ENCODE peak calls at places on chromosome 14, in five cellular contexts. A is HepG2, Z is H1, M is K562, R is GM12878. Y is an unnamed sample.
A peak's percentile ranks its signal among the peaks of the same experiment; 100 is the strongest.

GRCh38 chr14:26887842-26888241 is 290.0 kb upstream of the NOVA1 start:
- DNase-seq in A (no peak), Z (no peak), M (no peak), R (no peak), Y (no peak)

GRCh38 chr14:39739796-39740195 is 307.6 kb upstream of the FBXO33 start:
- DNase-seq in A (no peak), Z (no peak), M (no peak), R (no peak), Y (no peak)

GRCh38 chr14:77542349-77543239 is 44.0 kb upstream of the ISM2 start:
- DNase-seq in A (no peak), Z (no peak), M (no peak), R (no peak), Y (no peak)

GRCh38 chr14:36690301-36691020 is 28.8 kb downstream of the PAX9 start:
- DNase-seq in A (no peak), Z (no peak), M (no peak), R (no peak), Y (no peak)

GRCh38 chr14:22448035-22448904 is 140.8 kb downstream of the DAD1 start:
- DNase-seq in A (no peak), Z (no peak), M (no peak), R (no peak), Y (no peak)

GRCh38 chr14:31696378-31696777 is 135.2 kb downstream of the NUBPL start:
- DNase-seq in A (no peak), Z (no peak), M (no peak), R (no peak), Y (no peak)

GRCh38 chr14:21913759-21914158 is 240.1 kb upstream of the OR4E1 start:
- DNase-seq in A (peak; percentile 90), Z (peak; percentile 38), M (peak; percentile 27), R (peak; percentile 8), Y (peak; percentile 97)

GRCh38 chr14:92122351-92122677 is 545 bp downstream of the CPSF2 start:
- DNase-seq in A (peak; percentile 18), Z (no peak), M (no peak), R (no peak), Y (peak; percentile 52)

GRCh38 chr14:75811862-75812505 is 150.9 kb downstream of the TTLL5 start:
- DNase-seq in A (no peak), Z (no peak), M (no peak), R (no peak), Y (peak; percentile 53)

GRCh38 chr14:64640839-64641238 is 63.4 kb upstream of the PLEKHG3 start:
- DNase-seq in A (no peak), Z (no peak), M (no peak), R (no peak), Y (no peak)

GRCh38 chr14:99571303-99571986 is 32.6 kb downstream of the CCDC85C start:
- DNase-seq in A (no peak), Z (no peak), M (no peak), R (no peak), Y (no peak)

GRCh38 chr14:34713681-34714319 is 593 bp downstream of the CFL2 start:
- DNase-seq in A (peak; percentile 55), Z (no peak), M (peak; percentile 7), R (no peak), Y (peak; percentile 33)

GRCh38 chr14:22084393-22085281 is 411.0 kb upstream of the OR4E1 start:
- DNase-seq in A (peak; percentile 76), Z (no peak), M (peak; percentile 10), R (peak; percentile 8), Y (peak; percentile 83)

GRCh38 chr14:100336618-100337530 is 13.7 kb downstream of the SLC25A47 start:
- DNase-seq in A (no peak), Z (no peak), M (no peak), R (no peak), Y (no peak)

GRCh38 chr14:53384073-53384472 is 230.9 kb upstream of the DDHD1 start:
- DNase-seq in A (no peak), Z (no peak), M (no peak), R (no peak), Y (no peak)

GRCh38 chr14:90715495-90715894 is 100.7 kb downstream of the TTC7B start:
- DNase-seq in A (no peak), Z (no peak), M (no peak), R (no peak), Y (no peak)

DNA sequence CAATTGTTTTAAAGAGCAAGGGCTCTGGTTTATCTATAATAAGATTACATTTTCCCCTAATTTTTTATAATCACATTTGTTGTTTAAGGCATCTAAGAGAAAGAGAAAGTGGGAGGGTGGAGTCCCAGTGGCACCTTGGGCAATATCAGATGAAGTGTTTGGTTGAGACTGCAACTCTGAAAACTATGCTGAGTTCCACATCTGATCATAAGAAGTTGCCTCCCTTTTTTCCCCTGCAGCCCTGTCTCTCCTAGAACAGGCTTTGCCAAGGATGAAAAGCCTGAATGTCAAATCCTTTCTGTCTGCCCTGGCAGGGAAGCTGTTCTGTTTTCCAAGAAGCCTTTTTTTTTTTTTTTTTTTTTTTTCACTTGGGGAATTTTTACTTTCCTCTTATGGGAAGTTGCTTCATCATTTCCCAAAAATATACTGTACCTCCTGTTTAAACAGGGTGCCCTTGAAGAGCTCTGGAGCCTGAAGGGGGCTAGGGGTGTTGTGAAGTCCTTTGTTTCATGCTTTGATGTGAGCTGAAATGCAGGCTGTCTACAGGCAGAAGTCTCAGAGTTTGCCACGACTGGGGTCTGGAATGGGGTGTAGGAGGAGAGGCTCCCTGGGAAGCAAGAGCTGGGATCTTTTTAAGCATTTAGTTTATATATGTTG is 71.3 kb downstream of the SUSD6 start:
- DNase-seq in A (peak; percentile 46), Z (no peak), M (no peak), R (no peak), Y (no peak)
- H3K4me3 ChIP-seq in A (no peak overlapping the region), Z (no peak overlapping the region), M (no peak overlapping the region), R (no peak overlapping the region), Y (no peak overlapping the region)

GRCh38 chr14:95892142-95892541 is 15.5 kb downstream of the TUNAR start:
- DNase-seq in A (no peak), Z (no peak), M (no peak), R (no peak), Y (no peak)
- TF ChIP-seq CREB1 in A (no peak), Z (no peak), M (no peak), R (no peak), Y (no peak)

GRCh38 chr14:23568021-23568599 is 519 bp upstream of the AP1G2 start:
- DNase-seq in A (no peak), Z (no peak), M (no peak), R (no peak), Y (no peak)
- H2AFZ ChIP-seq in A (no peak overlapping the region), Z (no peak overlapping the region), M (peak overlapping the region; percentile 97), R (peak overlapping the region; percentile 96), Y (no peak overlapping the region)

GRCh38 chr14:70811578-70811977 is 2.3 kb upstream of the MAP3K9 start:
- DNase-seq in A (peak; percentile 61), Z (no peak), M (no peak), R (no peak), Y (peak; percentile 23)

GRCh38 chr14:70812124-70812818 is 3.0 kb upstream of the MAP3K9 start:
- DNase-seq in A (no peak), Z (no peak), M (no peak), R (no peak), Y (no peak)

GRCh38 chr14:70809238-70810214 is at the start of gene MAP3K9:
- DNase-seq in A (peak; percentile 96), Z (peak; percentile 98), M (peak; percentile 92), R (peak; percentile 89), Y (peak; percentile 98)

GRCh38 chr14:70810621-70811020 is 1.3 kb upstream of the MAP3K9 start:
- DNase-seq in A (no peak), Z (no peak), M (no peak), R (no peak), Y (no peak)

GRCh38 chr14:70811065-70811464 is 1.8 kb upstream of the MAP3K9 start:
- DNase-seq in A (no peak), Z (no peak), M (no peak), R (no peak), Y (no peak)
- H3K4me3 ChIP-seq in A (peak overlapping the region; percentile 76), Z (peak overlapping the region; percentile 74), M (no peak overlapping the region), R (peak overlapping the region; percentile 50), Y (peak overlapping the region; percentile 81)

GRCh38 chr14:104510794-104511611 is 68.6 kb upstream of the C14orf180 start:
- DNase-seq in A (no peak), Z (no peak), M (no peak), R (no peak), Y (no peak)
- TF ChIP-seq CREB1 in A (no peak), Z (no peak), M (no peak), R (no peak), Y (no peak)

GRCh38 chr14:71932229-71932951 is at the start of gene RGS6:
- DNase-seq in A (peak; percentile 1), Z (peak; percentile 72), M (no peak), R (no peak), Y (peak; percentile 92)
- H2AFZ ChIP-seq in A (no peak within 1 kb of the TSS), Z (peak within 1 kb of the TSS; percentile 86), M (no peak within 1 kb of the TSS), R (peak within 1 kb of the TSS; percentile 47), Y (peak within 1 kb of the TSS; percentile 96)

DNA sequence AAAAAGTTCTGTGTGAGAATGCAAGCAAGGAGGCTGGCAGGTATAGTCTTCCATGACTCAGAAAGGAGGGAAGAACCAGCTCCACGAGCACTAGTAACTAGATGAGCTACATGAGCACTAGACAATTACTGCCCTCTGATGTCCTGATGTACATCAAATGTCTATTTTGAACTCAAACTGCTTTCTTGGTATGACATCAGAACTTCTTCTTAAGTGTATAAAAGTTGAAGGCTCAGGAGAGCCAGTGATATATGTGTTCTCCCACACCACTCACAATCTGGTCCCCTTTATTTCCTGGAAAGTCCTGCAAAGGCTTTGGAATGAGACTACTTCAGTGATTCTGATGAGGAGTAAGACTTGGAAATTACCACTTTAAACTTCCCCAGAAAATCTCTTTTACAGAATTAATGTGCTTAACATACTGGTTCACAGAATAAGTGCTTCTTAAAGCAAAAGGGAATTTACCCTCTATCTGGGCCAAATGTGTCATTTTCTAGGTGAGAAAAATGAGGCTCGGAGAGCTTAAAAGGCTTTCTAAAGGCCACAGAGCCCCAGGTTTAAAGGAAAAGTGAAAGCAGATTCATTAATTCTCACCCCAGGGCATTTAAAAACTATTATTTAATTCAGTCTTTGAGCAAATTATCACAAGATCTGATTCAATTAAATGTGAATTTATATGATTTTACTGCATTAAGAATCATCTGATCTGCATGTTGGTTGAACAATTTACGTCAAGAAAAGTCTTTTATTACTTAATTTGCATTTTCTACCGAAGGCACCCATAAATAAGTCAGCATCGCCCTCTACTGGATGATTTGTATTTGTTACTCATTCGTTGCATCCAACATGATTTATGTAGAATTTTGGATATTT is 18.8 kb upstream of the DHRS7 start:
- DNase-seq in A (peak; percentile 55), Z (no peak), M (peak; percentile 11), R (no peak), Y (peak; percentile 84)
- H3K4me3 ChIP-seq in A (peak overlapping the region; percentile 45), Z (peak overlapping the region; percentile 42), M (no peak overlapping the region), R (peak overlapping the region; percentile 43), Y (no peak overlapping the region)

GRCh38 chr14:51394391-51394790 is 154.3 kb downstream of the TMX1 start:
- DNase-seq in A (no peak), Z (no peak), M (no peak), R (no peak), Y (no peak)
- TF ChIP-seq CREB1 in A (no peak), Z (no peak), M (no peak), R (no peak), Y (no peak)